ENCODE peak calls at places on chromosomes 12 and 14, in nine cellular contexts. S is AG10803; Z is CD14-positive monocyte; R is HFFc6; N is stimulated activated naive CD8-positive, alpha-beta T cell treated with anti-CD3 and anti-CD28 coated beads, Interleukin-15, amount 100 ng/mL, for 72 hours; H is NCI-H2081; I is left cardiac atrium; G is hepatocyte; B is RCC 7860. U is an unnamed sample.
A peak's percentile ranks its signal among the peaks of the same experiment; 100 is the strongest.

GRCh38 chr14:90839024-90839888 is 23.0 kb upstream of the TTC7B start:
- DNase-seq in R (peak; percentile 7), B (no peak), I (peak; percentile 61), G (peak; percentile 3), Z (no peak), S (peak; percentile 63), N (no peak), H (no peak), U (peak; percentile 44)

GRCh38 chr14:23175823-23176222 is 7.6 kb downstream of the SLC7A8 start:
- DNase-seq in S (peak; percentile 45), I (no peak), B (no peak), H (no peak), G (no peak), Z (no peak), N (no peak), R (no peak), U (no peak)

GRCh38 chr14:68975667-68976066 is 3.4 kb downstream of the ACTN1 start:
- DNase-seq in B (peak; percentile 66), H (no peak), Z (no peak), R (peak; percentile 82), I (peak; percentile 66), S (peak; percentile 87), N (no peak), G (peak; percentile 54), U (peak; percentile 76)

GRCh38 chr12:130433834-130434233 is 96.1 kb downstream of the PIWIL1 start:
- DNase-seq in N (no peak), R (no peak), S (no peak), B (no peak), H (no peak), I (no peak), Z (no peak), G (no peak), U (no peak)

GRCh38 chr14:38616959-38617358 is 361.1 kb upstream of the CLEC14A start:
- DNase-seq in B (no peak), Z (no peak), H (peak; percentile 16), G (no peak), I (no peak), R (peak; percentile 2), S (peak; percentile 20), N (no peak), U (no peak)

GRCh38 chr12:15268927-15269552 is 47.8 kb upstream of the RERG start:
- DNase-seq in R (peak; percentile 75), H (peak; percentile 76), S (peak; percentile 68), G (peak; percentile 83), I (no peak), B (peak; percentile 66), N (peak; percentile 30), Z (peak; percentile 51), U (peak; percentile 68)

GRCh38 chr14:78566859-78567172 is 396.6 kb downstream of the NRXN3 start:
- DNase-seq in N (no peak), B (no peak), S (no peak), H (no peak), G (no peak), I (no peak), Z (no peak), R (no peak), U (no peak)

GRCh38 chr12:50282581-50283229 is 615 bp downstream of the LIMA1 start:
- DNase-seq in S (peak; percentile 47), I (no peak), H (no peak), G (no peak), R (peak; percentile 38), N (no peak), B (no peak), Z (no peak), U (peak; percentile 46)

GRCh38 chr12:46217686-46218508 is 50.9 kb downstream of the SLC38A1 start:
- DNase-seq in Z (peak; percentile 62), N (peak; percentile 69), B (no peak), S (no peak), G (no peak), I (no peak), R (no peak), H (no peak), U (no peak)

GRCh38 chr12:78293039-78293686 is 462.5 kb downstream of the NAV3 start:
- DNase-seq in H (no peak), Z (no peak), N (no peak), I (no peak), B (no peak), G (peak; percentile 28), R (peak; percentile 8), S (peak; percentile 41), U (peak; percentile 14)

GRCh38 chr14:50225974-50226297 is 5.4 kb downstream of the SOS2 start:
- DNase-seq in H (no peak), S (no peak), Z (no peak), R (no peak), G (no peak), N (no peak), B (no peak), I (no peak), U (peak; percentile 24)

GRCh38 chr12:32906407-32907165 is 10.0 kb upstream of the PKP2 start:
- DNase-seq in H (no peak), G (peak; percentile 21), N (peak; percentile 14), S (no peak), R (no peak), I (no peak), B (no peak), Z (no peak), U (no peak)

GRCh38 chr14:64993263-64993662 is 6.6 kb downstream of the FNTB start:
- DNase-seq in R (no peak), Z (no peak), I (no peak), B (no peak), H (no peak), G (no peak), S (no peak), N (no peak), U (peak; percentile 28)

GRCh38 chr14:71238835-71239234 is 331.6 kb downstream of the PCNX1 start:
- DNase-seq in I (no peak), R (no peak), N (no peak), Z (no peak), B (no peak), G (no peak), S (no peak), H (no peak), U (no peak)

GRCh38 chr12:24066865-24067264 is 117.4 kb upstream of the SOX5 start:
- DNase-seq in N (no peak), G (no peak), R (no peak), B (peak; percentile 7), Z (no peak), I (peak; percentile 14), H (no peak), S (peak; percentile 1), U (peak; percentile 14)

GRCh38 chr12:16844875-16845274 is 238.9 kb upstream of the LMO3 start:
- DNase-seq in Z (no peak), H (no peak), R (no peak), G (no peak), N (no peak), B (no peak), I (no peak), S (no peak), U (no peak)

GRCh38 chr12:131454418-131455217 is 256.3 kb upstream of the SFSWAP start:
- DNase-seq in I (no peak), H (no peak), B (peak; percentile 12), R (no peak), S (peak; percentile 22), N (peak; percentile 38), G (peak; percentile 80), Z (no peak), U (no peak)

U was measured in mesenchymal stem cell.